ENCODE peak calls at places on chromosomes 3 and 15, in seven cellular contexts. Z is IMR-90, F is mesendoderm, R is neuronal stem cell, Y is mesenchymal stem cell, P is H1, O is trophoblast cell. E is an unnamed sample.

GRCh38 chr3:73254062-73254461 is 192.6 kb downstream of the EBLN2 start:
- DNase-seq in Z (no peak), F (peak), R (no peak), Y (no peak), P (no peak), O (no peak), E (no peak)

GRCh38 chr3:12653772-12654171 is 10.1 kb downstream of the RAF1 start:
- DNase-seq in Z (no peak), F (no peak), R (no peak), Y (no peak), P (no peak), O (no peak), E (no peak)

GRCh38 chr15:39077998-39078397 is 502.9 kb upstream of the THBS1 start:
- DNase-seq in Z (no peak), F (no peak), R (no peak), Y (no peak), P (no peak), O (no peak), E (no peak)

GRCh38 chr3:122271246-122271898 is 53.7 kb upstream of the CSTA start:
- DNase-seq in Z (no peak), F (no peak), R (no peak), Y (no peak), P (no peak), O (no peak), E (no peak)

GRCh38 chr3:111073186-111073585 is 1.6 kb downstream of the NECTIN3 start:
- DNase-seq in Z (peak), F (no peak), R (no peak), Y (peak), P (no peak), O (no peak), E (no peak)

GRCh38 chr15:59819047-59819446 is 129.9 kb upstream of the BNIP2 start:
- DNase-seq in Z (no peak), F (no peak), R (no peak), Y (no peak), P (no peak), O (no peak), E (no peak)

GRCh38 chr15:90106522-90107117 is 4.4 kb upstream of the IDH2 start:
- DNase-seq in Z (peak), F (peak), R (no peak), Y (peak), P (no peak), O (peak), E (no peak)

GRCh38 chr3:16402451-16402850 is 111.0 kb downstream of the RFTN1 start:
- DNase-seq in Z (peak), F (no peak), R (no peak), Y (peak), P (no peak), O (peak), E (no peak)

GRCh38 chr15:66700802-66701421 is 1.1 kb upstream of the SMAD6 start:
- DNase-seq in Z (peak), F (peak), R (peak), Y (peak), P (peak), O (peak), E (peak)

GRCh38 chr3:11118181-11118682 is 36.1 kb upstream of the HRH1 start:
- DNase-seq in Z (peak), F (no peak), R (no peak), Y (no peak), P (no peak), O (no peak), E (no peak)

GRCh38 chr3:10173926-10174435 is 9.3 kb downstream of the IRAK2 start:
- DNase-seq in Z (peak), F (no peak), R (no peak), Y (peak), P (no peak), O (peak), E (no peak)

GRCh38 chr3:147380271-147380995 is 25.9 kb downstream of the ZIC4 start:
- DNase-seq in Z (no peak), F (no peak), R (no peak), Y (no peak), P (no peak), O (no peak), E (peak)

GRCh38 chr3:102532901-102533300 is 98.1 kb downstream of the ZPLD1 start:
- DNase-seq in Z (peak), F (no peak), R (no peak), Y (peak), P (no peak), O (no peak), E (no peak)

GRCh38 chr3:102531686-102532085 is 96.9 kb downstream of the ZPLD1 start:
- DNase-seq in Z (no peak), F (no peak), R (no peak), Y (no peak), P (no peak), O (no peak), E (no peak)

GRCh38 chr3:102533784-102534183 is 99.0 kb downstream of the ZPLD1 start:
- DNase-seq in Z (no peak), F (no peak), R (no peak), Y (no peak), P (no peak), O (no peak), E (no peak)

GRCh38 chr3:102536479-102536878 is 101.7 kb downstream of the ZPLD1 start:
- DNase-seq in Z (peak), F (peak), R (peak), Y (peak), P (no peak), O (peak), E (no peak)

DNA sequence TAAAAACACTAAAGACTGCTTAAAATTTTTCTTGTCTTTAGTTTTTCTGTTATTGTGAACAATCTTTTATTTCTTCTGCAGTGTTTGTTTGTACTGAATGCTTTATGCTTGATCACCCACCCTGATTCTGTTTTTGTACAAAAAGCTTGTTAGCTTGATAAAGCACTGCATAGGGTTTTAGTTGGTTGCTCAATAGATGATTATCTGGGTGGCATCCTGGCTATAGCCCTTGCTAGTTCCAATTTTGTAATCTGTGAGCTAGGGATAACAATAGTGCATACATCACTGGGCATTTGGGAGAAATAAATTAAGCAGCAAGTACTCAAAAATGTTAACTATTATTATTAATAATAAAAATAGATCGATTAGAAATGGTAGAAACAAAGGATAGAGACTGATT is 102.3 kb downstream of the ZPLD1 start:
- DNase-seq in Z (no peak), F (no peak), R (no peak), Y (no peak), P (no peak), O (no peak), E (no peak)
- H3K18ac ChIP-seq in Z (no peak), F (no peak), R (no peak), Y (no peak), P (no peak), O (no peak), E (no peak)

DNA sequence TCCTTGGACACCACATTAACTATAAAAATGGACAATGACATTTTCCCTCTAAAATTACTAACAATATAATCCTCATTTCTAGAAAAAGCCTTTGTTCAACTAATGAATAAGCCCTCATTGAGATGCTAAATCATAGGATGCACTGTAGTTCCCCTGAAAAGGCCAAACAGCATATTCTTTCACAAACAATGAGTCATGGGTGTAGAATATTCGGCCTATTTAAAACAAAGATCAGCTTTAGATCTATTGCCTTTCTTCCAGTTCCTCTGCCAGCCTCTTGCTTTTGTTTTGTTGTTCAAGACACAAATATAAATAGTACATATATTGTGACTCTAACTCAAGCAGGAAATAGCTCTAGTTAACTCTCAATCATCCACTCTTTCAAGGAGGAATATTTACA is 82.5 kb downstream of the ADAM10 start:
- DNase-seq in Z (peak), F (no peak), R (no peak), Y (peak), P (no peak), O (peak), E (no peak)
- H3K18ac ChIP-seq in Z (no peak), F (no peak), R (no peak), Y (no peak), P (no peak), O (no peak), E (no peak)

GRCh38 chr3:160213181-160213580 is 12.0 kb upstream of the C3orf80 start:
- DNase-seq in Z (no peak), F (no peak), R (no peak), Y (no peak), P (no peak), O (no peak), E (no peak)

GRCh38 chr3:160205606-160206005 is 19.6 kb upstream of the C3orf80 start:
- DNase-seq in Z (no peak), F (no peak), R (no peak), Y (no peak), P (no peak), O (no peak), E (no peak)

GRCh38 chr3:160210799-160211221 is 14.4 kb upstream of the C3orf80 start:
- DNase-seq in Z (peak), F (peak), R (no peak), Y (peak), P (no peak), O (peak), E (no peak)
- H3K18ac ChIP-seq in Z (no peak), F (no peak), R (no peak), Y (no peak), P (no peak), O (no peak), E (no peak)

DNA sequence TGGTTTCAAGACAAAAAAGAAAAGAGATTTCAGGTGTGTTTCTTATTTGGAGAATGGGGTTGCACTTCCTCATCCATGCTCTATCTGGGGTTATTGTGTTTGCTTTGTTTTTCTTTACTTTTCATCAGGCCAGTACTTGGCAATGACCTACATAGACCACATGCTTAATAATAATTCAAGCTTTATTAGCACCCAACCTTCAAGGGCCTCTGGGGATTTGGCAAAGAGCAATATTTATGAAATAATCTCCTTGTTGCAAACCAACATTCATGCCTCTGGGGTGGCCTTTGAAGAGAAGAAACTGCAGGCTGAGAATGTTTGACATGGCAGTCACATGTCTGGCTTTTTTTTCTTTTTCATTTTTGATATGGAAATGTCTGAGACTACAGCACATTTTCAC is 68.2 kb upstream of the SNRK start:
- DNase-seq in Z (no peak), F (no peak), R (no peak), Y (no peak), P (no peak), O (no peak), E (no peak)
- H3K18ac ChIP-seq in Z (no peak), F (no peak), R (no peak), Y (no peak), P (no peak), O (no peak), E (no peak)

GRCh38 chr3:57076422-57076951 is 16.0 kb downstream of the SPATA12 start:
- DNase-seq in Z (no peak), F (no peak), R (no peak), Y (no peak), P (no peak), O (no peak), E (no peak)
- H3K18ac ChIP-seq in Z (no peak), F (no peak), R (no peak), Y (no peak), P (no peak), O (no peak), E (no peak)

E was measured in H9.